ENCODE peak calls at places on chromosomes 5 and 9, in seven cellular contexts. X, L, B, U, H, Q and P are unnamed samples.

GRCh38 chr5:149256451-149256850 is 15.2 kb upstream of the AFAP1L1 start:
- DNase-seq in U (no peak), Q (no peak), X (no peak), B (no peak), L (peak), H (no peak), P (no peak)

GRCh38 chr5:9198399-9198798 is 347.5 kb downstream of the SEMA5A start:
- DNase-seq in Q (no peak), U (no peak), L (peak), B (no peak), X (no peak), H (peak), P (no peak)

GRCh38 chr9:6239048-6239461 is 23.4 kb downstream of the IL33 start:
- DNase-seq in Q (no peak), L (no peak), X (no peak), B (no peak), U (no peak), H (no peak), P (no peak)

GRCh38 chr5:76718381-76718832 is 2.5 kb downstream of the F2R start:
- DNase-seq in X (no peak), Q (peak), B (no peak), U (no peak), L (peak), H (no peak), P (no peak)

GRCh38 chr5:55665065-55665464 is 47.1 kb downstream of the SLC38A9 start:
- DNase-seq in H (no peak), L (no peak), B (no peak), X (no peak), Q (no peak), U (no peak), P (no peak)

GRCh38 chr5:40401965-40402364 is 277.8 kb upstream of the PTGER4 start:
- DNase-seq in B (no peak), L (peak), X (no peak), U (peak), Q (no peak), H (no peak), P (no peak)

GRCh38 chr5:145768863-145769262 is 66.3 kb downstream of the PRELID2 start:
- DNase-seq in X (no peak), B (no peak), Q (no peak), H (no peak), L (no peak), U (no peak), P (no peak)

GRCh38 chr5:433836-434235 is 9.1 kb upstream of the EXOC3 start:
- DNase-seq in L (no peak), H (no peak), U (no peak), B (peak), Q (no peak), X (no peak), P (no peak)

GRCh38 chr5:125149503-125149902 is 403.1 kb upstream of the ZNF608 start:
- DNase-seq in B (no peak), U (no peak), L (peak), Q (no peak), H (peak), X (no peak), P (no peak)

GRCh38 chr9:125470767-125471580 is 209.3 kb downstream of the GAPVD1 start:
- DNase-seq in U (no peak), B (no peak), Q (no peak), H (no peak), X (no peak), L (no peak), P (no peak)

GRCh38 chr5:92562065-92562464 is 1019.0 kb downstream of the NR2F1-AS1 start:
- DNase-seq in H (no peak), L (no peak), B (no peak), X (no peak), U (no peak), Q (no peak), P (no peak)

GRCh38 chr9:136729144-136729543 is 13.6 kb downstream of the LCN10 start:
- DNase-seq in L (no peak), B (peak), H (no peak), U (no peak), Q (no peak), X (no peak), P (no peak)

GRCh38 chr5:37738865-37739488 is 100.9 kb downstream of the GDNF start:
- DNase-seq in Q (no peak), H (no peak), B (no peak), U (no peak), L (no peak), X (no peak), P (no peak)

GRCh38 chr9:95935861-95936578 is 60.5 kb downstream of the ERCC6L2 start:
- DNase-seq in X (no peak), U (no peak), L (no peak), H (no peak), Q (no peak), B (no peak), P (no peak)

GRCh38 chr5:10454591-10455272 is 13.1 kb downstream of the ROPN1L start:
- DNase-seq in X (no peak), L (peak), H (peak), U (no peak), B (no peak), Q (no peak), P (no peak)

GRCh38 chr9:84107995-84108394 is 127.4 kb downstream of the RMI1 start:
- DNase-seq in U (no peak), X (no peak), Q (no peak), H (no peak), L (no peak), B (no peak), P (no peak)

GRCh38 chr5:147859962-147860640 is 18.4 kb upstream of the SCGB3A2 start:
- DNase-seq in U (no peak), Q (no peak), L (no peak), X (no peak), H (no peak), B (no peak), P (no peak)

GRCh38 chr5:3386676-3387075 is 209.0 kb upstream of the IRX1 start:
- DNase-seq in X (no peak), H (no peak), U (no peak), L (no peak), Q (no peak), B (no peak), P (no peak)

GRCh38 chr5:9523090-9523813 is 22.6 kb downstream of the SEMA5A start:
- DNase-seq in U (no peak), H (no peak), X (no peak), Q (no peak), L (peak), B (no peak), P (no peak)

GRCh38 chr5:134188092-134188491 is 11.3 kb upstream of the SKP1 start:
- DNase-seq in X (no peak), H (no peak), L (no peak), B (no peak), Q (no peak), U (no peak), P (no peak)

GRCh38 chr9:103323699-103324098 is 328.6 kb downstream of the CYLC2 start:
- DNase-seq in X (no peak), U (no peak), L (no peak), B (no peak), H (no peak), Q (no peak), P (no peak)

DNA sequence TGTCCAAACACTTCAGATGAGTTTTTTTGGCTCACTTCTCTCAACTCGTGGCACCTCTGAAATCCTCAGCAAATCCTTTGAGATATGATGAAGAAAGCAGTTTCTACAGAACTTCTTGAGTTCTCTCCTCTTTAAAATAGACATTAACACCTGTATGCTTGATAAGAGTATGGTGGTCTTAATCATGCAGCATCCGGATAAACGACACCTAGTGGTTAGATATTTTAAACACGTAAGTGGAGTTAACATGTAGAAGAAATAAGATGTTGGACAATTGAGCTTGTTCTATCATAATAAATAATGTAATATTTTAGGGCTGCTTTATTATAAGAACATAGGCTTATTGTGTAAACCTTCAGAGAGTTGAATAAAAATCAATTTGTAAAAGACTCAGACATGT is 324.8 kb downstream of the CYLC2 start:
- DNase-seq in B (no peak), X (no peak), H (no peak), U (no peak), L (no peak), Q (no peak), P (no peak)
- TF ChIP-seq CTCF in B (no peak), X (no peak), H (no peak), U (no peak), L (no peak), Q (no peak), P (no peak)

GRCh38 chr9:107481035-107481434 is 8.5 kb downstream of the KLF4 start:
- DNase-seq in L (no peak), B (no peak), X (no peak), U (no peak), Q (peak), H (no peak), P (no peak)
- TF ChIP-seq CTCF in L (peak), B (no peak), X (no peak), U (no peak), Q (no peak), H (peak), P (no peak)

GRCh38 chr9:130356877-130357584 is 87.7 kb upstream of the ASS1 start:
- DNase-seq in X (no peak), B (no peak), H (no peak), L (no peak), U (no peak), Q (no peak), P (no peak)

GRCh38 chr9:130358928-130359327 is 85.8 kb upstream of the ASS1 start:
- DNase-seq in X (no peak), L (no peak), U (no peak), Q (no peak), H (no peak), B (no peak), P (no peak)

GRCh38 chr9:130361873-130362362 is 82.8 kb upstream of the ASS1 start:
- DNase-seq in B (peak), H (no peak), Q (no peak), U (no peak), L (no peak), X (no peak), P (no peak)

GRCh38 chr9:130360672-130361071 is 84.1 kb upstream of the ASS1 start:
- DNase-seq in L (no peak), U (no peak), Q (no peak), X (no peak), B (no peak), H (no peak), P (no peak)

DNA sequence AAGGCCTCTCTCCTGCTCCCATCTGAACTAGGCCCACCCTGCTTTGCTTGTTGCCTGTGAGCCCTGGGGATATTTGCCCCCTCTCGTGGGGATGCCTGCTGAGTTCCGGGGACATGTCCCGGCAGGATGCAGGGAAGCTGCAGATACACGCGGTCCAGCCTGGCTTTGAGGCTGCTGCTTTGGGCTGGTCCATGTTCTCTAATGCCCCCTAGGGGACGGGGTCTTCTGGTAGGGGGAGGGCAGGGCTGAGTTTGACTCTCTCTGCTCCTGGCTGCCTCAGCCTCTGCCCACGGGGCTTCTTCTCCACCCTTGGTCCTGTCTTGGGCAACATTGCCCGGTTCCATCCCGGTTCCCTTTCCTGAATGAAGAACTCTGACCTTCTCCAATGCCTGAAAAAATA is 84.9 kb upstream of the ASS1 start:
- DNase-seq in U (no peak), X (no peak), L (no peak), H (no peak), B (no peak), Q (no peak), P (no peak)
- TF ChIP-seq CTCF in U (no peak), X (no peak), L (no peak), H (no peak), B (no peak), Q (no peak), P (no peak)

GRCh38 chr5:96455789-96456188 is 22.7 kb upstream of the PCSK1 start:
- DNase-seq in H (no peak), X (no peak), B (no peak), U (no peak), L (no peak), Q (no peak), P (no peak)

GRCh38 chr5:96463106-96463505 is 30.1 kb upstream of the PCSK1 start:
- DNase-seq in Q (peak), L (no peak), H (no peak), B (no peak), U (no peak), X (no peak), P (no peak)

GRCh38 chr5:96459313-96460109 is 26.5 kb upstream of the PCSK1 start:
- DNase-seq in X (no peak), Q (no peak), B (no peak), U (no peak), L (no peak), H (no peak), P (no peak)
- TF ChIP-seq CTCF in X (no peak), Q (no peak), B (no peak), U (no peak), L (no peak), H (no peak), P (no peak)

GRCh38 chr5:97726106-97726505 is 543.1 kb upstream of the RIOK2 start:
- DNase-seq in B (no peak), H (no peak), X (no peak), U (no peak), Q (no peak), L (no peak), P (no peak)
- TF ChIP-seq CTCF in B (no peak), H (no peak), X (no peak), U (no peak), Q (no peak), L (peak), P (no peak)

GRCh38 chr5:122498163-122498562 is 186.1 kb downstream of the SNCAIP start:
- DNase-seq in U (no peak), X (no peak), B (no peak), L (peak), H (no peak), Q (no peak), P (no peak)

GRCh38 chr5:122499617-122500016 is 187.6 kb downstream of the SNCAIP start:
- DNase-seq in X (no peak), Q (no peak), H (no peak), U (no peak), L (no peak), B (no peak), P (no peak)

GRCh38 chr5:122500245-122501086 is 188.4 kb downstream of the SNCAIP start:
- DNase-seq in B (no peak), H (peak), X (no peak), U (no peak), Q (peak), L (peak), P (no peak)

GRCh38 chr5:122507045-122507444 is 195.0 kb downstream of the SNCAIP start:
- DNase-seq in B (no peak), U (no peak), L (no peak), X (no peak), Q (no peak), H (no peak), P (no peak)

GRCh38 chr5:122501087-122501435 is 189.0 kb downstream of the SNCAIP start:
- DNase-seq in U (no peak), B (no peak), Q (no peak), L (peak), H (no peak), X (no peak), P (no peak)
- TF ChIP-seq CTCF in U (no peak), B (no peak), Q (no peak), L (no peak), H (no peak), X (no peak), P (no peak)

GRCh38 chr5:34582364-34582763 is 73.8 kb upstream of the RAI14 start:
- DNase-seq in Q (peak), L (no peak), B (no peak), H (no peak), X (no peak), U (no peak), P (no peak)
- TF ChIP-seq CTCF in Q (no peak), L (no peak), B (no peak), H (no peak), X (no peak), U (no peak), P (no peak)

GRCh38 chr5:143413964-143414669 is 10.6 kb upstream of the NR3C1 start:
- DNase-seq in U (no peak), B (no peak), X (no peak), Q (no peak), L (no peak), H (no peak), P (no peak)
- TF ChIP-seq CTCF in U (no peak), B (no peak), X (no peak), Q (no peak), L (no peak), H (no peak), P (no peak)